ENCODE peak calls at places on chromosome 20, in four cellular contexts. R, T, Q and H are unnamed samples.

GRCh38 chr20:50873518-50873959 is 57.7 kb downstream of the ADNP start:
- DNase-seq in R (no peak), T (no peak), Q (no peak), H (no peak)

GRCh38 chr20:52593634-52594033 is 378.5 kb upstream of the TSHZ2 start:
- DNase-seq in R (no peak), T (no peak), Q (no peak), H (no peak)

GRCh38 chr20:23198815-23199214 is 112.7 kb upstream of the CD93 start:
- DNase-seq in R (no peak), T (no peak), Q (no peak), H (no peak)

GRCh38 chr20:59611286-59611685 is 6.9 kb downstream of the PHACTR3 start:
- DNase-seq in R (no peak), T (no peak), Q (peak; percentile 52), H (no peak)

GRCh38 chr20:48975955-48976354 is 54.4 kb downstream of the ARFGEF2 start:
- DNase-seq in R (no peak), T (no peak), Q (no peak), H (no peak)

GRCh38 chr20:47506335-47506734 is 4.6 kb downstream of the NCOA3 start:
- DNase-seq in R (no peak), T (no peak), Q (no peak), H (no peak)

GRCh38 chr20:52972965-52973819 is 1.0 kb downstream of the TSHZ2 start:
- DNase-seq in R (peak; percentile 28), T (no peak), Q (peak; percentile 19), H (no peak)

GRCh38 chr20:60046011-60046413 is 87.8 kb downstream of the CDH26 start:
- DNase-seq in R (no peak), T (no peak), Q (no peak), H (no peak)

GRCh38 chr20:3940905-3941304 is 51.7 kb downstream of the PANK2 start:
- DNase-seq in R (no peak), T (no peak), Q (no peak), H (no peak)

GRCh38 chr20:53695797-53696527 is 102.3 kb upstream of the ZNF217 start:
- DNase-seq in R (no peak), T (no peak), Q (no peak), H (no peak)

GRCh38 chr20:6045566-6045965 is 8.3 kb downstream of the LRRN4 start:
- DNase-seq in R (no peak), T (no peak), Q (no peak), H (no peak)

GRCh38 chr20:25540273-25540672 is 45.1 kb downstream of the NINL start:
- DNase-seq in R (no peak), T (peak; percentile 11), Q (no peak), H (no peak)

GRCh38 chr20:40703981-40704530 is 15.0 kb upstream of the MAFB start:
- DNase-seq in R (no peak), T (no peak), Q (no peak), H (no peak)

GRCh38 chr20:39851459-39851858 is 837.6 kb downstream of the MAFB start:
- DNase-seq in R (no peak), T (no peak), Q (no peak), H (no peak)

GRCh38 chr20:51169813-51170212 is 146.9 kb upstream of the KCNG1 start:
- DNase-seq in R (no peak), T (no peak), Q (no peak), H (no peak)

GRCh38 chr20:58850693-58851174 is at the start of gene GNAS-AS1:
- DNase-seq in R (peak; percentile 81), T (peak; percentile 78), Q (peak; percentile 87), H (peak; percentile 78)

GRCh38 chr20:58312836-58313235 is 3.3 kb downstream of the RAB22A start:
- DNase-seq in R (no peak), T (no peak), Q (no peak), H (no peak)

GRCh38 chr20:49646528-49646927 is 67.2 kb downstream of the B4GALT5 start:
- DNase-seq in R (no peak), T (no peak), Q (no peak), H (no peak)

GRCh38 chr20:53948383-53949318 is 121.7 kb downstream of the BCAS1 start:
- DNase-seq in R (peak; percentile 30), T (no peak), Q (no peak), H (no peak)

GRCh38 chr20:32820698-32821378 is 1.1 kb downstream of the MAPRE1 start:
- DNase-seq in R (no peak), T (no peak), Q (no peak), H (no peak)

GRCh38 chr20:36154696-36155628 is at the start of gene EPB41L1:
- DNase-seq in R (peak; percentile 32), T (no peak), Q (peak; percentile 30), H (no peak)

GRCh38 chr20:44603327-44603726 is 20.9 kb downstream of the PKIG start:
- DNase-seq in R (no peak), T (no peak), Q (no peak), H (no peak)

GRCh38 chr20:5660346-5660745 is 89.9 kb upstream of the SHLD1 start:
- DNase-seq in R (no peak), T (no peak), Q (no peak), H (no peak)

GRCh38 chr20:60078351-60079250 is 120.4 kb downstream of the CDH26 start:
- DNase-seq in R (no peak), T (no peak), Q (no peak), H (no peak)

GRCh38 chr20:17626217-17627007 is 55.6 kb downstream of the RRBP1 start:
- DNase-seq in R (no peak), T (no peak), Q (peak; percentile 56), H (no peak)

GRCh38 chr20:37725165-37725564 is 31.3 kb downstream of the CTNNBL1 start:
- DNase-seq in R (no peak), T (no peak), Q (no peak), H (no peak)

GRCh38 chr20:5039255-5039657 is 37.9 kb upstream of the SLC23A2 start:
- DNase-seq in R (no peak), T (no peak), Q (no peak), H (no peak)

GRCh38 chr20:39108746-39109145 is 146.6 kb downstream of the DHX35 start:
- DNase-seq in R (no peak), T (no peak), Q (no peak), H (no peak)

GRCh38 chr20:46962452-46963195 is 68.0 kb downstream of the EYA2 start:
- DNase-seq in R (no peak), T (no peak), Q (no peak), H (no peak)

GRCh38 chr20:41133709-41134361 is 3.5 kb upstream of the PLCG1 start:
- DNase-seq in R (no peak), T (no peak), Q (no peak), H (no peak)

GRCh38 chr20:46206025-46206424 is 87.9 kb downstream of the CD40 start:
- DNase-seq in R (no peak), T (no peak), Q (no peak), H (no peak)

GRCh38 chr20:34403063-34403827 is 40.2 kb downstream of the ITCH start:
- DNase-seq in R (no peak), T (no peak), Q (no peak), H (no peak)

GRCh38 chr20:51249215-51249614 is 226.3 kb upstream of the KCNG1 start:
- DNase-seq in R (no peak), T (no peak), Q (no peak), H (no peak)